ENCODE peak calls at places on chromosomes 11 and 22, in four cellular contexts. Y is K562, X is HCT116, Q is HepG2. B is an unnamed sample.

GRCh38 chr11:45061641-45062040 is 84.8 kb upstream of the PRDM11 start:
- DNase-seq in Q (no peak), Y (no peak), X (no peak), B (no peak)

GRCh38 chr11:118339281-118340045 is 3.0 kb downstream of the CD3D start:
- DNase-seq in Y (peak), Q (no peak), X (no peak), B (no peak)

GRCh38 chr11:5626191-5626590 is 1.4 kb downstream of the TRIM34 start:
- DNase-seq in Y (no peak), X (no peak), Q (no peak), B (no peak)

GRCh38 chr22:19547620-19548019 is 23.4 kb upstream of the CLDN5 start:
- DNase-seq in X (no peak), Y (no peak), Q (no peak), B (no peak)

GRCh38 chr11:69297225-69297925 is 3.4 kb downstream of the MYEOV start:
- DNase-seq in Q (peak), Y (peak), X (peak), B (peak)

GRCh38 chr22:45834795-45835194 is 142.2 kb downstream of the WNT7B start:
- DNase-seq in X (no peak), Y (no peak), Q (no peak), B (no peak)

GRCh38 chr11:29255401-29255800 is 761.4 kb downstream of the KCNA4 start:
- DNase-seq in Q (no peak), Y (no peak), X (no peak), B (no peak)

GRCh38 chr11:70716986-70717775 is 318.9 kb downstream of the CTTN start:
- DNase-seq in Y (no peak), X (no peak), Q (no peak), B (no peak)

GRCh38 chr22:43018615-43019014 is 3.7 kb upstream of the PACSIN2 start:
- DNase-seq in Q (peak), Y (no peak), X (no peak), B (no peak)

GRCh38 chr11:60786811-60787567 is 1.9 kb downstream of the MS4A10 start:
- DNase-seq in Q (no peak), X (no peak), Y (no peak), B (no peak)

GRCh38 chr22:41256254-41256897 is 15.6 kb upstream of the CHADL start:
- DNase-seq in X (no peak), Q (no peak), Y (no peak), B (peak)
- TF ChIP-seq TCF7L2 in X (no peak), Q (no peak), Y (no peak), B (no peak)

DNA sequence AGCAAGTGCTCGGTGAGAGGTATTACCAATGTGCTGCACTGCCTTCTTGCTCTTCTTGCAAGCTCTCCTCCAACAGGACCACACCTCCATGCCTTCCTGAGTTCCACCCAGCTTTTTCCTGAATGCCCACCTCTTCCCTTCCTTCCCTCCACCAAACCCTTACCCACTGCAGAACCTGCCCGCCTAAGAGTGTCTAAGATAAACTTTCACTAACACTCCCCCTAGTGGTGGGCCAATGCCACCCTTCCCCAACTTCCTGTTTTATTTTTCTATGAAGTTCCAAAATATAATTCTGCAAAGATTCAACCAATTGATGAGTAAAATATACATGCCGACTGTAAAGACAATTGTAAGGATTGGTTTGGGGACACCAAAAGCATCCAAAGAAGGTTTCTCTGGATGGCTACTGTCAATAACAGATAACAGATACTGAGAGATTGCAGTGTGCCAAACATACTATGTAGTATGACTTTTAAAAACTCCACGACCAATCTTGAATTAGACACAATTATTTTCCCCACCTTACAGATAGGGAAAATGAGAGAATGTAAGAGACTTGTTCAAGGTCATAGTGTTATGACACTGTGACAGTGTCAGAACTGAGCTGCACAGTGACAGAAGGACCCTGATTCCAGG is 38.6 kb upstream of the BMAL1 start:
- DNase-seq in Y (peak), Q (peak), X (peak), B (no peak)
- TF ChIP-seq TCF7L2 in Y (no peak), Q (no peak), X (no peak), B (no peak)

GRCh38 chr11:786235-787083 is 3.4 kb downstream of the CEND1 start:
- DNase-seq in Y (no peak), Q (no peak), X (no peak), B (no peak)
- TF ChIP-seq TCF7L2 in Y (no peak), Q (no peak), X (no peak), B (no peak)

GRCh38 chr11:65967329-65967934 is 5.9 kb downstream of the SART1 start:
- DNase-seq in Q (no peak), X (no peak), Y (no peak), B (no peak)
- TF ChIP-seq TCF7L2 in Q (no peak), X (no peak), Y (no peak), B (no peak)

B was measured in Panc1.